ENCODE peak calls at places on chromosomes 1 and 21, in four cellular contexts. K is K562, R is HepG2, F is GM12878. M is an unnamed sample.

GRCh38 chr1:84370831-84371394 is 27.4 kb upstream of the DNASE2B start:
- DNase-seq in K (no peak), R (no peak), F (no peak), M (no peak)

GRCh38 chr21:45983981-45984551 is 2.5 kb downstream of the COL6A1 start:
- DNase-seq in K (peak), R (no peak), F (no peak), M (no peak)

GRCh38 chr1:12711421-12712005 is 4.4 kb upstream of the AADACL3 start:
- DNase-seq in K (no peak), R (no peak), F (no peak), M (no peak)

GRCh38 chr1:61160526-61160925 is 78.2 kb downstream of the NFIA start:
- DNase-seq in K (peak), R (no peak), F (no peak), M (no peak)

GRCh38 chr1:98706173-98706848 is 44.8 kb downstream of the SNX7 start:
- DNase-seq in K (no peak), R (no peak), F (no peak), M (no peak)

GRCh38 chr1:29830383-29830782 is 594.1 kb downstream of the PTPRU start:
- DNase-seq in K (no peak), R (no peak), F (no peak), M (no peak)

GRCh38 chr1:217482356-217483102 is 148.4 kb downstream of the GPATCH2 start:
- DNase-seq in K (no peak), R (no peak), F (peak), M (no peak)

GRCh38 chr1:119294728-119295127 is 73.9 kb upstream of the HAO2 start:
- DNase-seq in K (no peak), R (peak), F (no peak), M (no peak)

GRCh38 chr1:31348449-31348848 is 24.4 kb downstream of the FABP3 start:
- DNase-seq in K (no peak), R (no peak), F (no peak), M (no peak)

GRCh38 chr1:53587252-53587992 is 128.2 kb downstream of the DMRTB1 start:
- DNase-seq in K (no peak), R (no peak), F (no peak), M (no peak)

GRCh38 chr1:235566092-235566491 is 61.8 kb upstream of the B3GALNT2 start:
- DNase-seq in K (no peak), R (no peak), F (no peak), M (no peak)

GRCh38 chr21:16079830-16080229 is 350.0 kb downstream of the USP25 start:
- DNase-seq in K (no peak), R (peak), F (no peak), M (no peak)

GRCh38 chr1:54327386-54328116 is 78.6 kb downstream of the SSBP3 start:
- DNase-seq in K (peak), R (no peak), F (no peak), M (peak)

GRCh38 chr1:226722240-226722900 is 16.7 kb downstream of the ITPKB start:
- DNase-seq in K (no peak), R (no peak), F (no peak), M (no peak)

GRCh38 chr1:3736708-3737107 is 15.5 kb upstream of the CCDC27 start:
- DNase-seq in K (no peak), R (no peak), F (no peak), M (no peak)

GRCh38 chr1:154445040-154445472 is 39.9 kb downstream of the IL6R start:
- DNase-seq in K (no peak), R (no peak), F (peak), M (no peak)

GRCh38 chr1:183870351-183871077 is 65.6 kb downstream of the RGL1 start:
- DNase-seq in K (no peak), R (no peak), F (no peak), M (no peak)

GRCh38 chr1:4395158-4395557 is 259.3 kb upstream of the AJAP1 start:
- DNase-seq in K (no peak), R (no peak), F (no peak), M (no peak)

GRCh38 chr1:179082308-179083030 is 599 bp downstream of the TOR3A start:
- DNase-seq in K (peak), R (peak), F (no peak), M (peak)

GRCh38 chr1:185401019-185401418 is 84.0 kb upstream of the IVNS1ABP start:
- DNase-seq in K (no peak), R (no peak), F (no peak), M (no peak)

GRCh38 chr1:29850358-29850757 is 614.0 kb downstream of the PTPRU start:
- DNase-seq in K (no peak), R (no peak), F (no peak), M (no peak)

GRCh38 chr1:241101622-241102021 is 255.4 kb downstream of the RGS7 start:
- DNase-seq in K (no peak), R (no peak), F (no peak), M (no peak)

GRCh38 chr1:184563308-184563707 is 176.5 kb downstream of the C1orf21 start:
- DNase-seq in K (peak), R (no peak), F (no peak), M (no peak)

GRCh38 chr1:223776075-223776814 is 63.9 kb downstream of the CAPN2 start:
- DNase-seq in K (peak), R (no peak), F (no peak), M (no peak)

GRCh38 chr1:19750101-19750881 is 49.4 kb downstream of the TMCO4 start:
- DNase-seq in K (no peak), R (no peak), F (no peak), M (no peak)

GRCh38 chr1:92940541-92940940 is 20.7 kb downstream of the DIPK1A start:
- DNase-seq in K (no peak), R (no peak), F (no peak), M (no peak)

GRCh38 chr1:76950306-76950705 is 83.0 kb downstream of the ST6GALNAC5 start:
- DNase-seq in K (no peak), R (no peak), F (no peak), M (no peak)

GRCh38 chr1:72438270-72438669 is 155.9 kb upstream of the NEGR1 start:
- DNase-seq in K (no peak), R (no peak), F (no peak), M (no peak)

GRCh38 chr21:42403611-42404231 is at the start of gene UBASH3A:
- DNase-seq in K (peak), R (no peak), F (no peak), M (no peak)

GRCh38 chr21:43904316-43904925 is 39.4 kb downstream of the AGPAT3 start:
- DNase-seq in K (no peak), R (no peak), F (no peak), M (no peak)

GRCh38 chr1:8349961-8350360 is 32.0 kb downstream of the SLC45A1 start:
- DNase-seq in K (no peak), R (no peak), F (no peak), M (no peak)

GRCh38 chr1:119713538-119714456 is 2.1 kb downstream of the PHGDH start:
- DNase-seq in K (no peak), R (no peak), F (no peak), M (peak)

DNA sequence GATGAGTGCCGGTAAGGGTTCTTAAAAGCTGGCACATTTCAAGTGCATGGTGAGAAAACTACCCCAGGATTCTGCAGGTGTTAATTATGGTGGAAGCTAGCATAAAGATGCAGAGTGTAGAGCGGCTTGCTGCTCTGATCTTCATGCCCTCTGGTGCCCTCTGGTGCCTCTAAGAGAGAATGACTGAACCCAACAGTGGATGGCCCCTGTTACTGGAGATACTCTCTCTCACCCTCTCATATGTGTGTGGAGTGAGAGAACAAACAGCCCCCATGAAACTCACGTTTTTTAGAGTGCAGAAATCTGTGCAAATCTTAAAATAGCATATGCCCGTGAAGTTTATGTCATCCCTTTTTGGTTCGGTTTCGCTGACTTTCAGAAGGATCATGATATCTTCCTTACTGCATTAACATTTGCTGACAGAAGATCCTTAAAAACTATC is 90.0 kb downstream of the GRIK1 start:
- DNase-seq in K (peak), R (peak), F (peak), M (peak)
- TF ChIP-seq TARDBP in K (no peak), R (no peak), F (no peak), M (no peak)

DNA sequence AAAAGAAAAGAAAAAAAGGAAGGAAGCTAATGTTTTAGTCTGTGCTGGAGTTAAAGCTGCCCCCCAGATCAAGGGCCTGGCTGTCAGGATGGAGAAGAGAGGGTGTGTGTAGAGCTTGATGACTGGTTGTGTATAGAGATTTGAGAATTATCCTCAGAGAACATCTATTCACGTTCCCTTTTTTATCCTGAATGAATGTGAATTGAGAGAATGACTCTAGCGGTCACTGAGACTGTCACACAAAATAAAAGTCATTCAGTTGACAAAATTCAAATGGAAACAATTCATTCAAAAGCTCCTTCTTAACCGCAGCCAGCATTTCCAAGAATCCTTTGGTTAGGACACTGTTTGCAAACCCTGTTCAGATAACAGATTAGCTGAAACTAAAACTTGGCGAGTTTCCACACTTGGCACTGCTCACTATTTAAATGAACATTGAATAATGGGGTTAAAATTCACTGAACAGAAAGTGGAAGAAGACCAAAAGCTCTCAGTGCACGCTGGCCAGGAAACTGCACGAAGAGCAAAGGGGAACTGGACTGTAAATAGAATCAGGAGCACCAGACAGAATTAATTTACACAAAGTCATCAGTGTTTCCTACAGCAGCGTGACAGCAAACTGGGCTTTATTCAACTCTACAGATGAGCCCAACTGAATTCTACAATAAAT is 13.6 kb upstream of the FAM89A start:
- DNase-seq in K (peak), R (peak), F (peak), M (no peak)
- TF ChIP-seq TARDBP in K (no peak), R (no peak), F (no peak), M (no peak)

GRCh38 chr1:69567847-69568434 is at the start of gene LRRC7:
- DNase-seq in K (peak), R (no peak), F (no peak), M (peak)
- TF ChIP-seq TARDBP in K (no peak), R (no peak), F (no peak), M (no peak)

GRCh38 chr1:172533511-172534116 is 664 bp downstream of the SUCO start:
- DNase-seq in K (peak), R (peak), F (no peak), M (peak)

GRCh38 chr1:172537366-172537765 is 4.4 kb downstream of the SUCO start:
- DNase-seq in K (no peak), R (no peak), F (no peak), M (no peak)

GRCh38 chr1:172536256-172536655 is 3.3 kb downstream of the SUCO start:
- DNase-seq in K (no peak), R (no peak), F (no peak), M (no peak)

GRCh38 chr1:172540635-172541034 is 7.7 kb downstream of the SUCO start:
- DNase-seq in K (no peak), R (no peak), F (no peak), M (no peak)

GRCh38 chr1:172537827-172538391 is 5.0 kb downstream of the SUCO start:
- DNase-seq in K (no peak), R (no peak), F (no peak), M (no peak)
- TF ChIP-seq TARDBP in K (no peak), R (no peak), F (no peak), M (no peak)

DNA sequence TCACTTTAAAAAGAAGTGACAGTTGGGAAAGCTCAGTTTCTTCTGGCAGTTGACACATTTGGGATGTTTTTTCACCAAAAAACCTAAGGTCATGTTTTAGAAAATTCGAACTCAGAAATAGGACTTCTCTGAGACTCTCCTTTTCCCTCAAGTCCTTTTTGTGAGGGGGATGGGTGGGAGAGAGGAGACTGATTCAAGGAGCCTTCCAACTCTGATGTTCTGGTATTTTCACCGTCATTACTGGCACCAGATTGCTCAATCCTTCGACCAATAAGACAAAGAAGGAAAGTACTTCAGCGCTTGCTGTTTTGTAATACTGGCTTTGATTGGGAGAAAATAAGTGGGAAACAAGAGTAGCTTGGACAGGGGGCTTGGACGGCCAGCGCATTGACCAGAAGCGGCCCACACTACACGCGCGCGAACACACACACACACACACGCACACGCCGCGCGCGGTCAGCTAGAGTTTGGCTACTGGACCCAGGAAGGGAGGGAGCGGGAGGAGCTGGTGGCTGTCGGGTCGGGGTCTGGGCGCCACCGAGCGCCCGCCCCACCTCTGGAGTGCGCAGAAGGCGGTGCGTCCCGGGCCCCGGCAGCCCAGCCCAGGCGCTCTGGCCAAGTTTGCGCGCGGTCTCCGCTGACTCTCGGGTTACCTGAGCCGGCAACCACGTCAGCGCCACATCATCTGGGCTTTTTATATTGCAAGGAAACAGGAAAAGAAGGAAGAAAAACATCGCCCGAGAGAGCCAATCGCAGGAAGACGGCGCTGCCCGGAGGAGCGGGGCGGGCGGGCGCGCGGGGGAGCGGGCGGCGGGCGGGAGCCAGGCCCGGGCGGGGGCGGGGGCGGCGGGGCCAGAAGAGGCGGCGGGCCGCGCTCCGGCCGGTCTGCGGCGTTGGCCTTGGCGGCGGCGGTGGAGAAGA is at the start of gene KCNK1:
- DNase-seq in K (peak), R (no peak), F (no peak), M (peak)
- TF ChIP-seq TARDBP in K (no peak), R (no peak), F (no peak), M (no peak)

DNA sequence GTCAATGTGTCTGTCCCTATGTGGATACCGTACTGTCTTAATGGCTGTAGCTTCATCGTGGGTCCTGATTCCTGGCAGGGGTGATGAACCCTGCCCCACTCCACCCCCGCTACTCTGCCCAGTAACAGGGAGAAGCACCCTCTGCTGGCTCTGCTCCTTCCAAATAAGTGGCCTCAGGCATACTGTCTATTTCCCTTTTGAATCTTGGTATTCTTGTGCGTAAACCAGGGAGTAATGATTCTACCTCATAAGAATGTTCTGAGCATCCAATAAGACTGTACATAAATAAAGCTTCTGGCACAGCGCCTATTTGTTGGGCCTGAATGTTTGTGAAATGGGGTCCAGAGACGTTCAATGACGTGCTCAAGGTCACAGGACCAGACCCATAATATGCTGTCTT is 35.2 kb upstream of the CTPS1 start:
- DNase-seq in K (no peak), R (peak), F (no peak), M (no peak)
- TF ChIP-seq TARDBP in K (no peak), R (peak), F (no peak), M (no peak)

GRCh38 chr1:203700901-203701300 is 64.1 kb upstream of the LAX1 start:
- DNase-seq in K (no peak), R (no peak), F (no peak), M (no peak)
- TF ChIP-seq TARDBP in K (no peak), R (no peak), F (no peak), M (no peak)

GRCh38 chr1:204190212-204191211 is 5.8 kb downstream of the KISS1 start:
- DNase-seq in K (peak), R (peak), F (no peak), M (no peak)
- TF ChIP-seq TARDBP in K (no peak), R (no peak), F (no peak), M (no peak)

GRCh38 chr21:41074607-41075184 is 93.3 kb upstream of the BACE2 start:
- DNase-seq in K (no peak), R (no peak), F (no peak), M (no peak)

GRCh38 chr21:41068411-41069304 is 99.3 kb upstream of the BACE2 start:
- DNase-seq in K (peak), R (peak), F (no peak), M (peak)

GRCh38 chr21:41069305-41069642 is 98.7 kb upstream of the BACE2 start:
- DNase-seq in K (no peak), R (no peak), F (no peak), M (no peak)

GRCh38 chr21:41075668-41076463 is 92.1 kb upstream of the BACE2 start:
- DNase-seq in K (no peak), R (no peak), F (no peak), M (no peak)

DNA sequence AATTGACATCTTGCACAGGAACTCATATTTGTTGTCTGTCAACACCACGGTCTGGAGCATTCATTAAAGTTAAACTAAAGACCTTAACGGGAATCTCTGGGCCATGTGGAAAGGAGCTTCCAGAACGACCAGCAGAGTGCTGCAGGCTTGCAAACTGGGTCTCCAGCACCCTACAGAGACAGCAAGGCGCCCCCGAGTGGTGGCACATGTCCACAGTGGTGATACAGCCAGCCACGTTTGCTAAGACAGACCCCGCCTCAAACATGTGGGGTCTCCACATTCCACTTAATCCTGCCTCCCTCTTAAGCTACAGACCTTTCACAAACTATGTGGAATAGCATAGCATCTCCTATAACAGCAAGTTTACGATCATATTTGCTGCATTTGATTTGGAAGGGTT is 96.5 kb upstream of the BACE2 start:
- DNase-seq in K (peak), R (no peak), F (no peak), M (no peak)
- TF ChIP-seq TARDBP in K (no peak), R (no peak), F (no peak), M (no peak)

DNA sequence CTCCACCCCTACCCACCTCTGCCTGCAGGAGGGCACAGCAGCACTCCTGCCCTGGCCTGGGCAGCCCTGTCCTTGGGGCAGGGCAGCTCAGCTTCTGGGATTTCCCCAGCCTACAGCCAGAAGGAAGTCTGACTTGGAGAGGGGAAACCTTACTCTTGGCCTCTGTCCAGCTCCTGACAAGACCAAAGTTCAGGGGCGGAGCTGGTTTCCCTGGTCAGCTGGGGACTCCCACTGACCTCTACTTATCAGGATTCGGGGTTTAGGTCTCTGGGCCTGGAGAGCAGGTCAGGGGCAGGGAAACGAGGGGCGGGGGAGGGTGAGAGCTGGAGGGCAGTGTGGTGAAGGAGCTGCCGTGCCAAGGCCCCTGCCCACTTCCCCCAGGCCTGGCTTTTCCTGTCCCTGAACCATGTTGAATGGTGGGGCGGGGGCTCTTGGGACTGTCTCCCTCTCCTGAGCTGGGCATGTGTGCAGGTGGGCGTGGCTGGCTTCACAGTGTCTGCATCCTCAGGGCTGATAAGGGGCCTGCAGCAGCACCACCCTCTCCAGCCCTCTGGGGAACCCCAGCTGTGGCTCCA is 16.8 kb upstream of the ETV3 start:
- DNase-seq in K (peak), R (peak), F (no peak), M (no peak)
- TF ChIP-seq TARDBP in K (no peak), R (no peak), F (no peak), M (no peak)

M was measured in HEK293T.